ENCODE peak calls at places on chromosomes 3 and 15, in five cellular contexts. T, D, Q, E and V are unnamed samples.
A peak's percentile ranks its signal among the peaks of the same experiment; 100 is the strongest.

GRCh38 chr3:100425321-100425720 is 24.0 kb downstream of the LNP1 start:
- DNase-seq in T (no peak), D (no peak), Q (no peak), E (no peak), V (no peak)

GRCh38 chr3:40414270-40414669 is 27.3 kb downstream of the ENTPD3 start:
- DNase-seq in T (no peak), D (no peak), Q (no peak), E (no peak), V (no peak)

GRCh38 chr3:133487920-133488540 is 85.5 kb upstream of the CDV3 start:
- DNase-seq in T (peak; percentile 12), D (peak; percentile 27), Q (no peak), E (no peak), V (no peak)

GRCh38 chr3:5423523-5423922 is 236.0 kb downstream of the EDEM1 start:
- DNase-seq in T (no peak), D (no peak), Q (no peak), E (no peak), V (no peak)

GRCh38 chr15:60038111-60038521 is 34.0 kb downstream of the FOXB1 start:
- DNase-seq in T (no peak), D (no peak), Q (no peak), E (no peak), V (no peak)

GRCh38 chr3:134369861-134370596 is 4.2 kb downstream of the AMOTL2 start:
- DNase-seq in T (no peak), D (no peak), Q (no peak), E (no peak), V (no peak)

GRCh38 chr15:69781411-69782125 is 316.1 kb downstream of the TLE3 start:
- DNase-seq in T (no peak), D (no peak), Q (no peak), E (no peak), V (no peak)

GRCh38 chr15:49101536-49101935 is 53.9 kb downstream of the COPS2 start:
- DNase-seq in T (no peak), D (peak; percentile 76), Q (no peak), E (no peak), V (no peak)

GRCh38 chr15:73244333-73244732 is 124.4 kb downstream of the HCN4 start:
- DNase-seq in T (peak; percentile 18), D (no peak), Q (peak; percentile 22), E (no peak), V (no peak)

GRCh38 chr15:40471105-40471777 is 457 bp downstream of the CHST14 start:
- DNase-seq in T (no peak), D (peak; percentile 4), Q (no peak), E (no peak), V (no peak)

GRCh38 chr3:14424711-14425573 is 22.5 kb downstream of the SLC6A6 start:
- DNase-seq in T (no peak), D (peak; percentile 73), Q (no peak), E (no peak), V (peak; percentile 15)

GRCh38 chr3:172204716-172205115 is 165.3 kb downstream of the FNDC3B start:
- DNase-seq in T (no peak), D (no peak), Q (no peak), E (no peak), V (no peak)

GRCh38 chr3:172209333-172210321 is 170.2 kb downstream of the FNDC3B start:
- DNase-seq in T (no peak), D (no peak), Q (no peak), E (no peak), V (peak; percentile 50)

GRCh38 chr3:172211123-172211522 is 171.7 kb downstream of the FNDC3B start:
- DNase-seq in T (no peak), D (peak; percentile 25), Q (no peak), E (no peak), V (no peak)

GRCh38 chr3:172210355-172210754 is 171.0 kb downstream of the FNDC3B start:
- DNase-seq in T (no peak), D (peak; percentile 35), Q (no peak), E (no peak), V (no peak)

DNA sequence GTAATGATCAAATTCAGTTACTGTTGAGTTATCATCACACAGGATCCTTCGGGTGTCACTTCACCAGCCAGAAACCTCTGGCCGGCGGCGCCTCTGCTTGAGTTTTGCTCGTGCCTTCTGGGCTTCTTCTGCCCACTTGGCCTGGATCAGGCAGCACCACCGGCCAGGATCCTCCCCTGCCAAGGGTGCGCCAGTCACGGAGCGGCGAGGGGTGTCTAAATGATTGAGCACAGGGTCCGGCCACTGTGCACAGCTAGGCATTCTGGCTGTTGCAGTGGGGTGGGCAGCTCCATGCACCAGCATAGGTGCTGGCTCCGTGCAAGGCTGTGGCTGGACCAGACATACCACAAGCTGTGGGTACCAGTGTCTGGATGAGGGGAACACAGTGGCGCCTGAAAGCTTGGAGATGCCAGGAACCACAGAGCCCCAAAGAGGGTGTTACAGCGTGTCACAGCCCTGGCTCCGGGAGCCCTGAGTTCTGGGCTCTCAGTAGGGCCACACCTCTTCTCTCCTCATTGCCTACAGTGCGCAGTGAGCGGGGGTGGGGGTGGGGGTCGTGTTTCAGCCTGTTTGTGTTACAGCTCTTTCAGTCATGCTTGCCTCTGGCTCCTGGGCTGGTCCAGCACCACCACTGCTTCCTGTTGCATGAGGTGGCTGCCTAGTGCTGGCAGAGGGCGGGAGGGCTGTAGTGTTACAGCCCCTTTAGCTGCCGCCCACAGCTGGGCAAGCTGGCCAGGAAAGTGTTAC is 169.4 kb downstream of the FNDC3B start:
- DNase-seq in T (no peak), D (peak; percentile 28), Q (no peak), E (no peak), V (no peak)
- H3K27ac ChIP-seq in T (peak overlapping the region; percentile 26), D (no peak overlapping the region), Q (no peak overlapping the region), E (no peak overlapping the region), V (peak overlapping the region; percentile 7)

GRCh38 chr15:80480171-80480811 is 76.1 kb downstream of the ARNT2 start:
- DNase-seq in T (no peak), D (no peak), Q (no peak), E (no peak), V (no peak)
- H3K4me3 ChIP-seq in T (no peak overlapping the region), D (peak overlapping the region; percentile 8), Q (no peak overlapping the region), E (no peak overlapping the region), V (no peak overlapping the region)

DNA sequence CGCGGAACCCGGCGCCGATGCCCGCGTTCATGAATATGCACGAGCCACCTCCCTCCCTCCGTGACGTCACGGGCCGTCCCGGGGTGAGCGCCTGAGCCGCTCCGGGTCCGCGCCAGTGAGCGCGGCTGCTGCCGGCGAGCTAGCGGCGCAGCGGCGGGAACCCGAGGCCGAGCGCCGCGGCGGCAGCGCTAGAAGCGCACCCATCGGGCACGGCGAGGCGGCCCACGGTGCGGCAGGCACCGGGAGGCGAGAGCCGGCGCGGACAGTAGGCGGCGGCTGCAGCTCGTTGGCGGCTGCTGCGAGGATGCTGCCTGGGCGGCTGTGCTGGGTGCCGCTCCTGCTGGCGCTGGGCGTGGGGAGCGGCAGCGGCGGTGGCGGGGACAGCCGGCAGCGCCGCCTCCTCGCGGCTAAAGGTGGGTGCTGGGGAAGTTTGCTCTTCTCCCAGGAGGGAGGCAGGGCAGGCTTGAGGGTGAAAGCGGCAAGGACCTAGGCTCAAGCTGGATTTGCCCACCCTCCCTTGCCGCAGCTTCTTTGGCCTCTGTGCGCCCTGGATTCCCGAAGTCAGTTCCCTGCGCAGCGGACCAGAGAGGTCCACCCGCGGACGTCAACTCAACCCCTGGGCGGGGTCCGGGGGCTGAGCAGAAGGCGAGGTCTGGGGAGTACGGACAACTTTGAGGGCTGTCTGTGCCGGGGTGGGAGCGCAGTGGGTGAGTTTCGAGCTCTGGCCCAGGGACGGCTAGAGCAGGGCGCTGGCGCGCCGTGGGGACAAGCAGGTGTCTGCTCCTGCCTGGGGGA is at the start of gene CLSTN2:
- DNase-seq in T (peak; percentile 24), D (no peak), Q (no peak), E (no peak), V (peak; percentile 63)
- TF ChIP-seq POLR2A in T (no peak), D (no peak), Q (no peak), E (no peak), V (no peak)

GRCh38 chr15:99999282-100000070 is 266.2 kb upstream of the LYSMD4 start:
- DNase-seq in T (no peak), D (no peak), Q (no peak), E (no peak), V (no peak)

GRCh38 chr15:99996667-99997066 is 263.4 kb upstream of the LYSMD4 start:
- DNase-seq in T (no peak), D (no peak), Q (no peak), E (no peak), V (no peak)

GRCh38 chr15:99998661-99999101 is 265.4 kb upstream of the LYSMD4 start:
- DNase-seq in T (no peak), D (peak; percentile 1), Q (no peak), E (no peak), V (no peak)

GRCh38 chr15:99994849-99995248 is 261.6 kb upstream of the LYSMD4 start:
- DNase-seq in T (no peak), D (no peak), Q (no peak), E (no peak), V (no peak)

DNA sequence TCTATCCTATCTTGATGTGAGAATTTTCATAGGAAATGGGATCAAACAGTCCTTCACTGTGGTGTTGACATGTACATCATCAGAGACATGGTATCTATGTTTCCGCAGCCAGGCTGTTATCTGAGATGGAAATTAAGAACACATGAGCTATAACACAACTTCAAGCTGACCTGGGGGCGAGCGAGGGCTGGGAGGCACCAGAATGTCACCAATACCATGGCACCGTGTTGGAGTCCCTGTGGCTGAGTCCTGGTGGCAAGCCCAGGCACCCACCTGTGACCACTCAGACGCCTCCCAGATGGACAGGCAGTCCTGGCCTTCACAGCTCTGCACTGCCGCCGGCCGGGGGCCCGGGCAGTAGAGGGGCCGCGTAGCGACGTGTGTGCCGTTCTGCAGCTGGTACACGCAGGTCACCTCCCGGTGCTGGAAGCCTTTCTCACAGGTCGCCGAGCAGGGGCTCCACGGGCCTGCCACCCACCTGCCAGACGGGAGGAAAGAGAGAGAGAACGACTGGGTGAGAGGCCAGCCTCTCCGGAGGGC is 263.9 kb upstream of the LYSMD4 start:
- DNase-seq in T (no peak), D (no peak), Q (no peak), E (no peak), V (no peak)
- H3K27ac ChIP-seq in T (no peak overlapping the region), D (no peak overlapping the region), Q (no peak overlapping the region), E (no peak overlapping the region), V (no peak overlapping the region)

DNA sequence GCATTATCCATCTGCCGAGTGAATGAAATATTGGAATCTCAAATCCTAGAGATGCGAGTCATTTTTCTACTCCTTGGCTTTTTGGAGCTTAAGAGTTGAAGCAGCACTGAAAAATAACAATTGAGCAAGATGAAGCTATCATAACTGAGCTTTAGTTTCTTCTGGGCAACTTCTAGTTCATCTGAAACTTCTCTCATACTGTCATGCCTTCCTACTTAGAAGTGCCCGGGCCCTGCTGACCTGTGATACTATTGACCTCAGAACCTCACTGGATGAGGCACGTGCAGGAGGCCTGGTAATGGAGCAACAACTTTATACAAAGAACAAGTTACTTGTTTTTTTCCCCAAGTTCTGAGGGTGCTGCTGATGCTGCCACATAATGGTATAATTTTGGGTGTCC is 48.5 kb upstream of the P3H2 start:
- DNase-seq in T (no peak), D (peak; percentile 37), Q (no peak), E (no peak), V (no peak)
- H3K4me3 ChIP-seq in T (no peak overlapping the region), D (no peak overlapping the region), Q (no peak overlapping the region), E (no peak overlapping the region), V (no peak overlapping the region)